ENCODE peak calls at places on chromosomes 7 and 10, in ten cellular contexts. M is right atrium auricular region, P is OCI-LY7, S is A673, J is Peyer's patch, A is GM12864, O is GM06990, B is BE2C, H is choroid plexus epithelial cell, I is NB4. E is an unnamed sample.

GRCh38 chr7:42233166-42233565 is 3.8 kb downstream of the GLI3 start:
- DNase-seq in M (no peak), S (peak; percentile 68), P (no peak), J (no peak), O (no peak), B (no peak), H (no peak), I (no peak), A (no peak), E (no peak)

GRCh38 chr10:119058005-119058404 is 22.6 kb downstream of the EIF3A start:
- DNase-seq in H (no peak), J (no peak), O (no peak), M (no peak), I (no peak), B (no peak), P (no peak), S (no peak), A (no peak), E (no peak)

GRCh38 chr7:85201209-85201608 is 14.4 kb upstream of the SEMA3D start:
- DNase-seq in B (no peak), P (no peak), O (no peak), J (no peak), H (no peak), S (no peak), I (no peak), M (no peak), A (no peak), E (no peak)

GRCh38 chr7:134415700-134416099 is 43.2 kb downstream of the AKR1B1 start:
- DNase-seq in P (no peak), J (no peak), M (no peak), I (no peak), S (no peak), B (no peak), O (no peak), H (peak; percentile 25), A (no peak), E (no peak)

GRCh38 chr7:45998506-45998905 is 77.4 kb upstream of the IGFBP3 start:
- DNase-seq in I (no peak), H (no peak), O (no peak), P (no peak), J (no peak), B (no peak), S (no peak), M (no peak), A (no peak), E (no peak)

GRCh38 chr7:20064181-20064970 is 152.8 kb downstream of the MACC1 start:
- DNase-seq in P (no peak), O (no peak), S (no peak), J (no peak), A (no peak), I (no peak), M (no peak), H (peak; percentile 20), B (no peak), E (no peak)

GRCh38 chr7:70432567-70433001 is 699.4 kb upstream of the GALNT17 start:
- DNase-seq in I (no peak), M (no peak), A (no peak), J (no peak), O (no peak), B (no peak), S (peak; percentile 6), P (no peak), H (no peak), E (no peak)

GRCh38 chr7:157886261-157886660 is 549.5 kb downstream of the DNAJB6 start:
- DNase-seq in M (no peak), I (no peak), P (no peak), H (no peak), S (no peak), B (no peak), O (no peak), J (no peak), A (no peak), E (no peak)

GRCh38 chr10:125591846-125592245 is 91.1 kb downstream of the TEX36 start:
- DNase-seq in S (no peak), P (no peak), A (no peak), I (no peak), J (no peak), B (no peak), H (no peak), M (no peak), O (no peak), E (no peak)

GRCh38 chr7:41979834-41980307 is 257.1 kb downstream of the GLI3 start:
- DNase-seq in H (peak; percentile 71), P (peak; percentile 33), O (no peak), J (no peak), S (peak; percentile 69), I (peak; percentile 57), B (no peak), M (no peak), A (no peak), E (no peak)

GRCh38 chr7:91288208-91288824 is 24.1 kb downstream of the FZD1 start:
- DNase-seq in H (peak; percentile 53), J (peak; percentile 52), B (peak; percentile 25), S (peak; percentile 71), O (no peak), M (no peak), P (peak; percentile 35), A (no peak), I (peak; percentile 64), E (no peak)

DNA sequence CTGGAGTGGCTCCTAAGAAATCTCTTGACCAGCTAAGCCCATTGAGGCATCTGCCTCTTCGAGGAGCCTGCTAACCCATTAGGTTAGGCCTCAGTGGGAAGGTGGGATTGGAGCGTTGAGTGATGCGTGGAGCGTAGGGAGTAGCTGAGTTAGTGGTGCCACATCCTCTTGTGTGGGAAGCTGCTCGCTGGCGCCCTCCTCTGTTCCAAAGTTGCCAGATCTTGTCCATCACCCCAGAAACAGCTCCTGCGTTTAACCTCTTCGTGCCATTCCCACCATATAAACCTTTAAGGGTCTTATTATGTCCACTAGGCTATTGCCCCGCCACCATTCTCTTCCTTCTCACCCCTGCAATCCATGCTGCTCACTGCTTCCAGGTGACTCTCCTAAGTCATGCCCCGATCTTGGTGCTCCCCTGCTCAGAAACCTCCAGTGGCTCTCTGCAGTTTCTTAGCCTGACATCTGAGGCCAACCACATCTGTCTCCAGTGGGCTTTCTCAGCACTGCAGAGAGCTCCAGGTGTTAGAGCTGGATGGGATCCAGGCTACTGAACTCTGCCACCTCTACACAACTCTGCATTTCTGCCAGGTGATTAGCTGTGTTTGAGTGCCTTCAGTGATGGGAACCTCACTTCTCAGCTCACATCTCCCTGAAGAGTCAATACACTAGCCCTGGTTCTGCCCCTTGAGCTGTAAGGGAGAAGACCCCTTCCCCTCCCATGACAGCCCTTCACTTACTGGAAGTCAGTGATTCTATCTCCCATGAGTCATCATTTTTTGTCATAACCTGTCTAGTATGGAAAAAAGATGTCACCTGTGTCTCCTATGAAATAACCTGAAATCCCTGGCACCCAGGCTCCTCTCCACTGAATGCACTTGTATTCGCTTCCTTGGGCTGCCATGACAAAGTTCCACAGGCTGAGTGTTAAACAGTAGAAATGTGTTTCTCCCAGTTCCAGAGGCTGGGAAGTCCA is 65.0 kb upstream of the FGFR2 start:
- DNase-seq in A (no peak), I (peak; percentile 45), S (peak; percentile 36), M (no peak), P (peak; percentile 1), H (no peak), O (no peak), B (peak; percentile 52), J (no peak), E (no peak)
- TF ChIP-seq CTCF in A (peak; percentile 51), I (peak; percentile 66), S (peak; percentile 59), M (peak; percentile 25), P (peak; percentile 59), H (peak; percentile 21), O (peak; percentile 38), B (peak; percentile 52), J (peak; percentile 8), E (no peak)

GRCh38 chr7:109282726-109283125 is 713.1 kb downstream of the DNAJB9 start:
- DNase-seq in S (no peak), P (no peak), J (no peak), O (no peak), A (no peak), I (no peak), B (no peak), H (peak; percentile 8), M (no peak), E (no peak)

DNA sequence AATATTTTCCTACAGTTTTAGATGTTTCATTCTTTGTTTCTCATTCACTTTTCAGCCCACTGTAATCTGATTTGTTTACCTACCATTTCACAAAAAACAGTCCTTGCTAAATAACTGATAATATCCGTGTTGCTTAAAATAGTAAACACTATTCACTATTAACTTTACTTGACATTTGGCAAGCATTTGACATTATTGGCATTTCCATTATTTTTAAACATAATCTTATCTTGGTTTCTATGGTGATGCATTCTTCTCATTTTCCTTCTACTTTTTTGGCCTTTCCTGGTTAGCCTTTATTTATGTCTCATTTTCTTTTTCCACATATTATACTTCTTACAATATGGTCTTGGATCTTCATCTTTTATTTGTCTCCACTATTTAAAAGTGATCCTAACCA is 715.3 kb downstream of the DNAJB9 start:
- DNase-seq in S (no peak), M (no peak), A (no peak), J (no peak), P (no peak), I (no peak), O (no peak), H (peak; percentile 2), B (no peak), E (no peak)
- TF ChIP-seq CTCF in S (no peak), M (no peak), A (no peak), J (no peak), P (no peak), I (no peak), O (no peak), H (no peak), B (no peak), E (no peak)

GRCh38 chr10:71743866-71744265 is 24.3 kb upstream of the C10orf105 start:
- DNase-seq in S (no peak), P (no peak), H (no peak), O (no peak), M (no peak), A (no peak), J (no peak), B (no peak), I (no peak), E (no peak)
- TF ChIP-seq CTCF in S (no peak), P (no peak), H (no peak), O (no peak), M (no peak), A (no peak), J (no peak), B (no peak), I (no peak), E (no peak)

GRCh38 chr10:46998595-46998994 is 87.4 kb downstream of the PTPN20 start:
- DNase-seq in J (no peak), M (no peak), S (no peak), I (no peak), B (no peak), O (no peak), P (no peak), A (no peak), H (no peak), E (no peak)

GRCh38 chr10:46998192-46998591 is 87.0 kb downstream of the PTPN20 start:
- DNase-seq in O (no peak), I (no peak), B (no peak), H (no peak), M (no peak), P (no peak), S (no peak), A (no peak), J (no peak), E (no peak)

GRCh38 chr10:46992794-46993552 is 81.7 kb downstream of the PTPN20 start:
- DNase-seq in A (no peak), I (peak; percentile 63), H (peak; percentile 73), J (no peak), O (peak; percentile 18), M (peak; percentile 66), S (peak; percentile 55), B (peak; percentile 74), P (peak; percentile 19), E (no peak)

GRCh38 chr10:46999217-46999616 is 88.0 kb downstream of the PTPN20 start:
- DNase-seq in I (no peak), B (no peak), A (no peak), O (no peak), H (no peak), P (no peak), J (no peak), M (no peak), S (no peak), E (no peak)

GRCh38 chr10:46995234-46995633 is 84.0 kb downstream of the PTPN20 start:
- DNase-seq in H (peak; percentile 5), I (no peak), A (no peak), O (no peak), B (no peak), P (no peak), M (no peak), S (no peak), J (no peak), E (no peak)
- TF ChIP-seq CTCF in H (no peak), I (no peak), A (no peak), O (no peak), B (peak; percentile 31), P (peak; percentile 10), M (no peak), S (no peak), J (no peak), E (no peak)